ENCODE peak calls at places on chromosomes 3 and 15, in ten cellular contexts. I, O, Y, N, K, B, A, X, L and T are unnamed samples.

GRCh38 chr15:101489236-101489632 is 273 bp downstream of the PCSK6 start:
- DNase-seq in I (peak), O (peak), Y (no peak), N (no peak), K (no peak), B (no peak), A (no peak), X (no peak), L (no peak), T (no peak)

GRCh38 chr3:33758874-33759273 is 39.6 kb upstream of the PDCD6IP start:
- DNase-seq in I (no peak), O (no peak), Y (no peak), N (no peak), K (no peak), B (no peak), A (no peak), X (no peak), L (no peak), T (no peak)

GRCh38 chr15:88894819-88895767 is at the start of gene HAPLN3:
- DNase-seq in I (peak), O (no peak), Y (no peak), N (peak), K (peak), B (peak), A (no peak), X (peak), L (peak), T (peak)

GRCh38 chr3:142087676-142088075 is 61.7 kb downstream of the TFDP2 start:
- DNase-seq in I (no peak), O (no peak), Y (no peak), N (no peak), K (peak), B (no peak), A (no peak), X (no peak), L (no peak), T (no peak)

GRCh38 chr3:58204713-58205112 is 6.1 kb downstream of the DNASE1L3 start:
- DNase-seq in I (no peak), O (no peak), Y (no peak), N (no peak), K (no peak), B (no peak), A (no peak), X (no peak), L (no peak), T (no peak)

GRCh38 chr3:55779543-55779942 is 292.4 kb upstream of the WNT5A start:
- DNase-seq in I (no peak), O (no peak), Y (no peak), N (no peak), K (no peak), B (no peak), A (no peak), X (no peak), L (no peak), T (no peak)

GRCh38 chr3:141250342-141250741 is 18.7 kb downstream of the PXYLP1 start:
- DNase-seq in I (no peak), O (no peak), Y (no peak), N (no peak), K (no peak), B (no peak), A (no peak), X (no peak), L (no peak), T (no peak)

GRCh38 chr15:78110916-78111475 is 18.6 kb downstream of the SH2D7 start:
- DNase-seq in I (no peak), O (no peak), Y (no peak), N (no peak), K (no peak), B (no peak), A (no peak), X (no peak), L (no peak), T (no peak)

GRCh38 chr3:71208273-71209095 is 375.0 kb downstream of the FOXP1 start:
- DNase-seq in I (no peak), O (no peak), Y (no peak), N (no peak), K (no peak), B (no peak), A (no peak), X (no peak), L (peak), T (no peak)

GRCh38 chr3:113535898-113536297 is 3.5 kb downstream of the SIDT1 start:
- DNase-seq in I (no peak), O (no peak), Y (no peak), N (no peak), K (no peak), B (no peak), A (no peak), X (no peak), L (peak), T (no peak)

GRCh38 chr15:37806808-37807207 is 127.6 kb upstream of the TMCO5A start:
- DNase-seq in I (no peak), O (no peak), Y (no peak), N (no peak), K (no peak), B (no peak), A (no peak), X (no peak), L (no peak), T (no peak)

GRCh38 chr3:73055583-73056364 is 5.7 kb upstream of the EBLN2 start:
- DNase-seq in I (no peak), O (no peak), Y (no peak), N (no peak), K (no peak), B (no peak), A (no peak), X (no peak), L (no peak), T (no peak)

GRCh38 chr3:158842946-158843345 is 41.1 kb downstream of the MFSD1 start:
- DNase-seq in I (no peak), O (no peak), Y (no peak), N (no peak), K (no peak), B (no peak), A (no peak), X (no peak), L (no peak), T (no peak)

GRCh38 chr3:84987709-84988504 is 29.1 kb downstream of the CADM2 start:
- DNase-seq in I (no peak), O (no peak), Y (no peak), N (no peak), K (no peak), B (no peak), A (no peak), X (no peak), L (no peak), T (no peak)

GRCh38 chr15:53209396-53210042 is 419.4 kb upstream of the ONECUT1 start:
- DNase-seq in I (no peak), O (no peak), Y (no peak), N (no peak), K (no peak), B (no peak), A (no peak), X (no peak), L (no peak), T (no peak)

GRCh38 chr3:72158639-72159005 is 373.7 kb upstream of the PROK2 start:
- DNase-seq in I (no peak), O (no peak), Y (no peak), N (no peak), K (no peak), B (no peak), A (no peak), X (no peak), L (no peak), T (no peak)

GRCh38 chr3:14283092-14283820 is 104.6 kb downstream of the LSM3 start:
- DNase-seq in I (no peak), O (no peak), Y (no peak), N (no peak), K (no peak), B (no peak), A (no peak), X (no peak), L (no peak), T (no peak)

GRCh38 chr3:151631946-151632345 is 101.8 kb upstream of the AADACL2 start:
- DNase-seq in I (no peak), O (no peak), Y (no peak), N (no peak), K (no peak), B (no peak), A (no peak), X (no peak), L (no peak), T (no peak)

GRCh38 chr3:97825101-97825500 is 3.3 kb downstream of the CRYBG3 start:
- DNase-seq in I (no peak), O (no peak), Y (no peak), N (no peak), K (no peak), B (no peak), A (no peak), X (no peak), L (no peak), T (no peak)